ENCODE peak calls at places on chromosomes 2 and 18, in eight cellular contexts. R, Q, E, F, A, Y, L and B are unnamed samples.

GRCh38 chr2:55026202-55026601 is 24.0 kb downstream of the RTN4 start:
- DNase-seq in R (no peak), Q (no peak), E (no peak), F (no peak), A (peak; percentile 14), Y (no peak), L (no peak), B (no peak)

GRCh38 chr2:217933326-217933993 is 69.3 kb downstream of the TNS1 start:
- DNase-seq in R (no peak), Q (peak; percentile 41), E (no peak), F (no peak), A (no peak), Y (no peak), L (peak; percentile 64), B (peak; percentile 86)

GRCh38 chr18:9283789-9284188 is 50.8 kb upstream of the TWSG1 start:
- DNase-seq in R (no peak), Q (no peak), E (no peak), F (no peak), A (no peak), Y (no peak), L (no peak), B (no peak)

GRCh38 chr2:226800941-226801784 is 1.5 kb upstream of the IRS1 start:
- DNase-seq in R (peak; percentile 94), Q (peak; percentile 73), E (peak; percentile 84), F (no peak), A (no peak), Y (no peak), L (peak; percentile 87), B (peak; percentile 80)

GRCh38 chr2:16464641-16465040 is 201.0 kb downstream of the CYRIA start:
- DNase-seq in R (no peak), Q (no peak), E (no peak), F (no peak), A (no peak), Y (no peak), L (no peak), B (no peak)

GRCh38 chr2:96197541-96198255 is 10.9 kb downstream of the STARD7 start:
- DNase-seq in R (no peak), Q (no peak), E (no peak), F (no peak), A (no peak), Y (peak; percentile 17), L (no peak), B (no peak)

GRCh38 chr2:119178811-119179601 is 20.5 kb upstream of the C1QL2 start:
- DNase-seq in R (peak; percentile 50), Q (no peak), E (no peak), F (peak; percentile 38), A (no peak), Y (peak; percentile 76), L (no peak), B (peak; percentile 74)

GRCh38 chr2:120734930-120735611 is 597 bp upstream of the GLI2 start:
- DNase-seq in R (no peak), Q (no peak), E (no peak), F (no peak), A (no peak), Y (no peak), L (no peak), B (peak; percentile 24)

GRCh38 chr2:61017003-61017555 is 441 bp upstream of the PEX13 start:
- DNase-seq in R (peak; percentile 80), Q (peak; percentile 98), E (peak; percentile 81), F (no peak), A (peak; percentile 92), Y (peak; percentile 81), L (peak; percentile 64), B (peak; percentile 95)

GRCh38 chr2:187514930-187515329 is 39.3 kb downstream of the TFPI start:
- DNase-seq in R (no peak), Q (no peak), E (no peak), F (no peak), A (no peak), Y (no peak), L (no peak), B (no peak)

GRCh38 chr2:26274058-26274613 is 29.4 kb downstream of the HADHB start:
- DNase-seq in R (peak; percentile 72), Q (peak; percentile 6), E (no peak), F (peak; percentile 97), A (no peak), Y (no peak), L (peak; percentile 50), B (peak; percentile 84)

GRCh38 chr18:12883684-12884520 is at the start of gene PTPN2:
- DNase-seq in R (peak; percentile 90), Q (peak; percentile 99), E (peak; percentile 74), F (peak; percentile 84), A (peak; percentile 89), Y (peak; percentile 95), L (peak; percentile 96), B (peak; percentile 92)